ENCODE peak calls at places on chromosomes 2 and 18, in five cellular contexts. L is psoas muscle, K is ELR, C is WTC11, R is HEK293T. N is an unnamed sample.

GRCh38 chr18:79875931-79876461 is 75.5 kb downstream of the SLC66A2 start:
- DNase-seq in C (no peak), K (no peak), R (no peak), L (no peak), N (no peak)

GRCh38 chr2:120729410-120730052 is 6.1 kb upstream of the GLI2 start:
- DNase-seq in K (peak; percentile 86), L (no peak), R (no peak), C (no peak), N (peak; percentile 54)

GRCh38 chr2:215548714-215549113 is 112.8 kb upstream of the FN1 start:
- DNase-seq in R (no peak), L (no peak), K (peak; percentile 26), C (no peak), N (no peak)

GRCh38 chr2:10161206-10161931 is 38.8 kb downstream of the RRM2 start:
- DNase-seq in K (peak; percentile 55), L (no peak), R (no peak), C (no peak), N (no peak)

GRCh38 chr2:57542081-57542480 is 504.5 kb upstream of the VRK2 start:
- DNase-seq in L (no peak), R (no peak), C (no peak), K (peak; percentile 25), N (no peak)

GRCh38 chr18:28108801-28109200 is 68.1 kb downstream of the CDH2 start:
- DNase-seq in L (no peak), K (peak; percentile 22), R (no peak), C (no peak), N (no peak)

GRCh38 chr18:52700757-52701156 is 360.8 kb downstream of the DCC start:
- DNase-seq in L (no peak), R (no peak), C (no peak), K (no peak), N (no peak)

GRCh38 chr2:120287183-120288015 is 34.7 kb downstream of the RALB start:
- DNase-seq in R (no peak), K (peak; percentile 97), C (no peak), L (no peak), N (no peak)

GRCh38 chr2:127400897-127401756 is 13.4 kb upstream of the MAP3K2 start:
- DNase-seq in L (no peak), R (no peak), K (peak; percentile 87), C (no peak), N (no peak)

GRCh38 chr18:58023108-58023507 is 20.9 kb upstream of the NEDD4L start:
- DNase-seq in R (no peak), C (no peak), K (no peak), L (no peak), N (no peak)

GRCh38 chr2:177363332-177363731 is 29.2 kb upstream of the AGPS start:
- DNase-seq in K (no peak), R (no peak), C (no peak), L (no peak), N (no peak)

GRCh38 chr2:238439093-238439849 is 12.5 kb downstream of the ASB1 start:
- DNase-seq in R (no peak), C (no peak), L (peak; percentile 51), K (peak; percentile 100), N (peak; percentile 98)

GRCh38 chr2:149513461-149513860 is 74.1 kb downstream of the MMADHC start:
- DNase-seq in L (no peak), K (no peak), R (no peak), C (no peak), N (no peak)

GRCh38 chr2:129006901-129007300 is 688.2 kb upstream of the HS6ST1 start:
- DNase-seq in R (no peak), K (no peak), L (no peak), C (no peak), N (no peak)

GRCh38 chr18:39770399-39770798 is 2184.6 kb upstream of the PIK3C3 start:
- DNase-seq in L (no peak), K (no peak), C (no peak), R (peak; percentile 38), N (no peak)

N was measured in NCI-H460.